ENCODE peak calls at places on chromosome 6, in six cellular contexts. Y, M, C, P, L and N are unnamed samples.

GRCh38 chr6:40541556-40542174 is 45.5 kb downstream of the LRFN2 start:
- DNase-seq in L (no peak), P (no peak), M (no peak), Y (no peak), C (no peak), N (no peak)

GRCh38 chr6:93418448-93419303 is 683 bp downstream of the EPHA7 start:
- DNase-seq in L (peak), Y (peak), C (peak), P (no peak), M (peak), N (no peak)

GRCh38 chr6:20533746-20534294 is 437 bp upstream of the CDKAL1 start:
- DNase-seq in L (no peak), P (no peak), C (no peak), Y (no peak), M (no peak), N (no peak)

GRCh38 chr6:83708546-83708969 is 343 bp downstream of the SNAP91 start:
- DNase-seq in M (peak), Y (no peak), L (peak), C (peak), P (no peak), N (no peak)

GRCh38 chr6:82057846-82058554 is 189.5 kb downstream of the IBTK start:
- DNase-seq in C (no peak), P (no peak), L (no peak), M (no peak), Y (peak), N (no peak)

GRCh38 chr6:157644043-157644810 is 178.8 kb upstream of the SNX9 start:
- DNase-seq in P (no peak), Y (no peak), L (peak), M (no peak), C (no peak), N (peak)

GRCh38 chr6:70028246-70028645 is 161.9 kb downstream of the COL19A1 start:
- DNase-seq in Y (no peak), C (no peak), L (no peak), P (no peak), M (no peak), N (no peak)

GRCh38 chr6:39051399-39052122 is 3.0 kb downstream of the GLP1R start:
- DNase-seq in L (no peak), P (peak), Y (no peak), M (no peak), C (no peak), N (no peak)

GRCh38 chr6:155543141-155543870 is 87.7 kb upstream of the NOX3 start:
- DNase-seq in L (no peak), P (no peak), Y (no peak), C (no peak), M (no peak), N (no peak)

GRCh38 chr6:41735427-41736206 is at the start of gene TFEB:
- DNase-seq in Y (peak), M (peak), C (peak), P (peak), L (peak), N (peak)

GRCh38 chr6:130482645-130483390 is 117.0 kb downstream of the TMEM200A start:
- DNase-seq in P (no peak), M (no peak), Y (peak), L (no peak), C (no peak), N (no peak)

GRCh38 chr6:134521116-134521501 is 203.2 kb upstream of the SGK1 start:
- DNase-seq in L (no peak), M (no peak), Y (no peak), P (no peak), C (no peak), N (no peak)

GRCh38 chr6:85041376-85041775 is 277.0 kb upstream of the TBX18 start:
- DNase-seq in Y (peak), M (no peak), P (no peak), C (no peak), L (no peak), N (no peak)

GRCh38 chr6:10733151-10733715 is 10.4 kb downstream of the TMEM14C start:
- DNase-seq in C (no peak), M (no peak), L (no peak), P (no peak), Y (no peak), N (no peak)

GRCh38 chr6:85747093-85747492 is 104.4 kb upstream of the SYNCRIP start:
- DNase-seq in Y (no peak), L (no peak), M (no peak), C (no peak), P (no peak), N (no peak)

GRCh38 chr6:70103798-70104197 is 199.1 kb downstream of the COL9A1 start:
- DNase-seq in C (no peak), Y (no peak), M (no peak), L (no peak), P (no peak), N (peak)

GRCh38 chr6:158410784-158411183 is 98.5 kb downstream of the TULP4 start:
- DNase-seq in C (no peak), Y (no peak), M (no peak), L (no peak), P (no peak), N (no peak)

GRCh38 chr6:21887301-21888185 is 294.0 kb downstream of the SOX4 start:
- DNase-seq in L (no peak), C (no peak), P (no peak), M (peak), Y (peak), N (no peak)

GRCh38 chr6:107740496-107741190 is 83.5 kb downstream of the SCML4 start:
- DNase-seq in M (no peak), L (no peak), C (no peak), P (no peak), Y (no peak), N (no peak)

GRCh38 chr6:99119109-99120031 is 171.6 kb upstream of the FBXL4 start:
- DNase-seq in M (no peak), Y (peak), P (no peak), C (no peak), L (no peak), N (peak)

GRCh38 chr6:90701146-90701781 is 114.4 kb upstream of the MAP3K7 start:
- DNase-seq in L (no peak), P (no peak), M (no peak), Y (no peak), C (no peak), N (peak)

GRCh38 chr6:154738561-154738961 is 5.3 kb downstream of the SCAF8 start:
- DNase-seq in M (no peak), P (no peak), Y (no peak), C (no peak), L (no peak), N (no peak)